ENCODE peak calls at places on chromosomes 4 and X, in six cellular contexts. U, C, B, O, N and Y are unnamed samples.

GRCh38 chr4:42167709-42168108 is 15.3 kb upstream of the BEND4 start:
- DNase-seq in U (no peak), C (no peak), B (no peak), O (peak), N (no peak), Y (no peak)

GRCh38 chrX:10011991-10012390 is 44.8 kb downstream of the CLDN34 start:
- DNase-seq in U (no peak), C (no peak), B (no peak), O (no peak), N (no peak), Y (no peak)

GRCh38 chr4:56622176-56622575 is 58.9 kb downstream of the HOPX start:
- DNase-seq in U (no peak), C (no peak), B (no peak), O (no peak), N (no peak), Y (no peak)

GRCh38 chr4:5751073-5751917 is 40.3 kb downstream of the EVC start:
- DNase-seq in U (no peak), C (no peak), B (peak), O (no peak), N (peak), Y (peak)

GRCh38 chr4:15234101-15234500 is 193.7 kb upstream of the C1QTNF7 start:
- DNase-seq in U (no peak), C (no peak), B (peak), O (no peak), N (peak), Y (peak)

GRCh38 chr4:37567781-37568180 is 118.4 kb downstream of the RELL1 start:
- DNase-seq in U (no peak), C (no peak), B (no peak), O (no peak), N (peak), Y (no peak)

GRCh38 chr4:114400531-114400930 is 198.1 kb upstream of the UGT8 start:
- DNase-seq in U (no peak), C (no peak), B (no peak), O (no peak), N (no peak), Y (peak)

GRCh38 chrX:134717698-134718328 is 59.5 kb upstream of the PLAC1 start:
- DNase-seq in U (no peak), C (no peak), B (peak), O (no peak), N (peak), Y (peak)

GRCh38 chr4:167232805-167233522 is 1.3 kb downstream of the SPOCK3 start:
- DNase-seq in U (no peak), C (no peak), B (no peak), O (no peak), N (no peak), Y (no peak)

GRCh38 chr4:74376888-74377483 is 12.0 kb downstream of the EREG start:
- DNase-seq in U (no peak), C (no peak), B (peak), O (no peak), N (peak), Y (peak)

GRCh38 chrX:8879750-8880149 is 78.6 kb upstream of the FAM9A start:
- DNase-seq in U (no peak), C (no peak), B (no peak), O (no peak), N (peak), Y (no peak)

GRCh38 chrX:50691820-50692219 is 122.2 kb downstream of the SHROOM4 start:
- DNase-seq in U (no peak), C (no peak), B (no peak), O (peak), N (peak), Y (peak)

GRCh38 chr4:124415206-124415605 is 297.3 kb downstream of the ANKRD50 start:
- DNase-seq in U (no peak), C (no peak), B (peak), O (no peak), N (peak), Y (peak)

GRCh38 chr4:7001271-7001670 is 41.9 kb upstream of the TADA2B start:
- DNase-seq in U (no peak), C (no peak), B (no peak), O (no peak), N (no peak), Y (no peak)

GRCh38 chr4:80539190-80539589 is 203.7 kb downstream of the CFAP299 start:
- DNase-seq in U (no peak), C (no peak), B (no peak), O (no peak), N (no peak), Y (no peak)

GRCh38 chrX:129227376-129227775 is 295.9 kb downstream of the SMARCA1 start:
- DNase-seq in U (no peak), C (no peak), B (no peak), O (no peak), N (no peak), Y (no peak)

GRCh38 chr4:31674313-31674947 is 954.3 kb downstream of the PCDH7 start:
- DNase-seq in U (no peak), C (no peak), B (no peak), O (no peak), N (peak), Y (no peak)

GRCh38 chrX:16924631-16925239 is 21.7 kb upstream of the REPS2 start:
- DNase-seq in U (no peak), C (no peak), B (no peak), O (no peak), N (no peak), Y (no peak)

GRCh38 chr4:15006416-15007024 is 4.2 kb downstream of the CPEB2 start:
- DNase-seq in U (no peak), C (no peak), B (peak), O (peak), N (no peak), Y (peak)

GRCh38 chr4:8905773-8906667 is 34.4 kb upstream of the HMX1 start:
- DNase-seq in U (peak), C (no peak), B (no peak), O (no peak), N (no peak), Y (no peak)

GRCh38 chr4:64158648-64159326 is 250.5 kb downstream of the TECRL start:
- DNase-seq in U (peak), C (no peak), B (peak), O (no peak), N (peak), Y (peak)

GRCh38 chrX:16664059-16664458 is 14.1 kb downstream of the S100G start:
- DNase-seq in U (no peak), C (no peak), B (peak), O (no peak), N (peak), Y (peak)

GRCh38 chrX:150587585-150588503 is 19.4 kb downstream of the MTM1 start:
- DNase-seq in U (no peak), C (no peak), B (no peak), O (no peak), N (peak), Y (no peak)

GRCh38 chrX:11532291-11533075 is 133.2 kb downstream of the ARHGAP6 start:
- DNase-seq in U (peak), C (no peak), B (no peak), O (no peak), N (no peak), Y (no peak)

GRCh38 chrX:17597836-17598434 is 139.4 kb upstream of the SCML1 start:
- DNase-seq in U (peak), C (peak), B (peak), O (no peak), N (peak), Y (no peak)

GRCh38 chrX:10326578-10326977 is 169.8 kb downstream of the CLCN4 start:
- DNase-seq in U (no peak), C (no peak), B (no peak), O (no peak), N (peak), Y (no peak)

GRCh38 chr4:38601244-38601915 is 62.6 kb upstream of the KLF3 start:
- DNase-seq in U (no peak), C (no peak), B (peak), O (no peak), N (peak), Y (no peak)

GRCh38 chr4:113050361-113050760 is 908 bp downstream of the ANK2 start:
- DNase-seq in U (no peak), C (no peak), B (no peak), O (no peak), N (no peak), Y (no peak)

GRCh38 chrX:18983711-18984380 is at the start of gene PHKA2:
- DNase-seq in U (peak), C (peak), B (peak), O (no peak), N (peak), Y (peak)

GRCh38 chr4:55214172-55214571 is 88.8 kb upstream of the KDR start:
- DNase-seq in U (no peak), C (no peak), B (no peak), O (no peak), N (peak), Y (peak)

GRCh38 chr4:43842594-43842993 is 606.0 kb downstream of the KCTD8 start:
- DNase-seq in U (no peak), C (no peak), B (no peak), O (no peak), N (no peak), Y (no peak)

GRCh38 chr4:7165874-7166201 is 26.5 kb upstream of the SORCS2 start:
- DNase-seq in U (no peak), C (no peak), B (no peak), O (no peak), N (no peak), Y (no peak)

GRCh38 chr4:6891436-6892170 is 18.0 kb upstream of the TBC1D14 start:
- DNase-seq in U (no peak), C (no peak), B (peak), O (no peak), N (peak), Y (no peak)

GRCh38 chrX:154457491-154458115 is 478 bp upstream of the PLXNA3 start:
- DNase-seq in U (no peak), C (no peak), B (no peak), O (peak), N (no peak), Y (no peak)

GRCh38 chrX:104351173-104351769 is 96.5 kb upstream of the ESX1 start:
- DNase-seq in U (no peak), C (no peak), B (peak), O (no peak), N (peak), Y (peak)

GRCh38 chr4:6844986-6845385 is 62.5 kb downstream of the KIAA0232 start:
- DNase-seq in U (no peak), C (no peak), B (no peak), O (no peak), N (no peak), Y (no peak)

GRCh38 chr4:108738307-108738706 is 24.5 kb downstream of the ETNPPL start:
- DNase-seq in U (no peak), C (no peak), B (peak), O (no peak), N (no peak), Y (no peak)

DNA sequence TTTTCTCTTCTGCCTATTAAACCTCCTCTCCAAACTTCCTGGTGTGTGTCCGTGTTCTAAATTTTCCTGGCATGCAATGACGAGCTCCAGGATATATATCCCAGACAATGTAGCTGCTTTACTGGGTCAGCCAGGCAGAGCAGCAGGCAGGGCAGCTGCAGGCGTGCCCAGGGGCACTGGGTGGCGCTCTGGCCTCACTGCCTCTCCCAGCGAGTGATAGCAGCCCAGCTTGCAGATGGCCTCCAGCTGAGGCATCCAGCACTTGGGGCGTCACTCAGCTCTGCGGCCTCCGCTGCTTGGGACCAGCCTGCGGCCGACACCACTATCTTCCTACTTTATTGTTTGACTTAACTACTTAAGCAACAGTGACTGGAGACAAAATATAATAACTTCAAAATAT is 23.0 kb upstream of the UBA6 start:
- DNase-seq in U (no peak), C (no peak), B (no peak), O (no peak), N (no peak), Y (no peak)
- TF ChIP-seq CTCF in U (no peak), C (no peak), B (no peak), O (no peak), N (no peak), Y (peak)

GRCh38 chr4:95102391-95102790 is 344.6 kb downstream of the BMPR1B start:
- DNase-seq in U (no peak), C (no peak), B (no peak), O (no peak), N (no peak), Y (no peak)
- TF ChIP-seq CTCF in U (no peak), C (no peak), B (no peak), O (no peak), N (no peak), Y (no peak)

GRCh38 chr4:73250642-73251041 is 8.0 kb downstream of the ANKRD17 start:
- DNase-seq in U (no peak), C (no peak), B (no peak), O (no peak), N (no peak), Y (no peak)
- TF ChIP-seq CTCF in U (no peak), C (no peak), B (no peak), O (no peak), N (no peak), Y (no peak)

DNA sequence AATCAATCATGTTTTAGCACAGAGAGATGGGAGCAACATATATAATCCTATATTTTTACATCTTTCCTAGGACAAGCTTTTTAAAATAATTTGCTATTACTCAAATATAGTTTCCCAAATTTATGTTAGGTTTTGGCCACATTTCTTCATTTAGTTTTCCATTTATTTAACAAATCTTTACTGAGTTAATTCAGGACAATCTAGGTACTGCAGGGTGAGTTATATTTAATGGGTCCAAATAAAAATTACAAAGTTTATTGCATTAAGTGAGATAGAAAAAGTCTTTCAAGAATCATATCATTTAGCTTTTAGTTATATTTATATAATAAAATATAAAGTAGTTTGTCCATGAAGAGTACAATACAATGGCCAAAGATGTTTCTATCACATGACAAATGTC is 269.2 kb downstream of the EPHA5 start:
- DNase-seq in U (no peak), C (no peak), B (no peak), O (no peak), N (no peak), Y (no peak)
- TF ChIP-seq CTCF in U (no peak), C (no peak), B (no peak), O (no peak), N (no peak), Y (no peak)

DNA sequence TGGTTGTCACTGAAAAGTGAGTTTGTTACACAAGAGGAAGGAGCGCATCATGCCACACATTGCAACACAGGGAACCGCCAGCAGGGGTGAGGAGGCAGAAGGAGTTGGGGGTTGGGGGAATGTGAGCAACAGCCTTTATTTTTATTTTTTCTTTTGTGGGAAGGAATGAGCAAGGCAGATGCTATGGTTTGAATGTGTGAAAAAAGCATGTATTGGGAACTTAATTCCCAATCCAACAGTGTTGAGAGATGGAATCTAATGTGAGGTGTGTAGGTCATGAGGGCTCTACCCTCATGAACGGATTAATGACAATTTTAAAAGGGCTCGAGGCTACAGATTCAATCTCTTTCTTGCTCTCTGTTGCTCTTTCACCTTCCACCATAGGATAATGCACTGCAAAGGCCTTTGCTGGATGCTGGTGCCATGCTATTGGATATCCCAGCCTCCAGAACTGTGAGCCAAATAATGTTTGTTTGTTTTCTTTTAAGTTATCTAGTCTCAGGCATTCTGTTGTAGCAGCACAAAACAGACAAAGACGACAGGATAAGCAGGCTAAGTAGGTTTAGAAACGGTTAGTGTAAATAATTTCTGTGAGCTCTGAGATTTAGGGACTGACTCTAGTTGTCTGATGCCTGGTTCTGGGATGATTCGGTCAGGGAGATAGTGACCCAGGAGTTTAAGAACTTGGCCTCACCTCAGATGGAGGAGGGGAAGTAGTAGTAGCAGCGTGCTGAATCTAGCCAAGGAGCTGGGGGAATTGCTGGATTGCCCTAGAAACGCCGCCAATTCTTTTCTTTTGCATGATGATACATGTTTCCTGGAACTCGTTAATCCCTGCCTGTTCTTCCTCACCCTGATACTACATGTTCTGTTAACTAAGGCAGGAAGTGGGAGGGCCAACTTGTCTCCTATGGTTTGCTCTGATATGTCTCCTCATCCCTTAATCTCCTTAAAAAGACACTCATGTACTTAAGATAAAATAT is 156.6 kb upstream of the CTSO start:
- DNase-seq in U (peak), C (no peak), B (peak), O (no peak), N (peak), Y (peak)
- TF ChIP-seq CTCF in U (no peak), C (no peak), B (peak), O (peak), N (peak), Y (peak)

GRCh38 chr4:152115121-152115520 is 354.3 kb upstream of the GATB start:
- DNase-seq in U (no peak), C (no peak), B (no peak), O (no peak), N (no peak), Y (no peak)
- TF ChIP-seq CTCF in U (no peak), C (no peak), B (no peak), O (no peak), N (no peak), Y (no peak)

GRCh38 chrX:115344885-115345653 is 55.6 kb downstream of the LUZP4 start:
- DNase-seq in U (peak), C (peak), B (peak), O (no peak), N (peak), Y (peak)
- TF ChIP-seq CTCF in U (no peak), C (no peak), B (no peak), O (no peak), N (no peak), Y (peak)

GRCh38 chr4:127810551-127810950 is 28.4 kb downstream of the HSPA4L start:
- DNase-seq in U (no peak), C (no peak), B (no peak), O (no peak), N (no peak), Y (no peak)

GRCh38 chr4:127809173-127809800 is 27.2 kb downstream of the HSPA4L start:
- DNase-seq in U (no peak), C (no peak), B (peak), O (no peak), N (peak), Y (peak)
- TF ChIP-seq CTCF in U (no peak), C (no peak), B (no peak), O (peak), N (peak), Y (peak)